ENCODE peak calls at places on chromosomes 16 and 17, in seven cellular contexts. I is cerebellum, S is aorta, W is HCT116, Q is neural progenitor cell, L is foreskin keratinocyte, H is T-helper 1 cell. P is an unnamed sample.
A peak's percentile ranks its signal among the peaks of the same experiment; 100 is the strongest.

GRCh38 chr17:14270508-14270907 is 30.4 kb upstream of the HS3ST3B1 start:
- DNase-seq in I (no peak), S (no peak), W (no peak), Q (no peak), L (no peak), H (no peak), P (no peak)

GRCh38 chr17:65956814-65957213 is 235.1 kb downstream of the CEP112 start:
- DNase-seq in I (no peak), S (no peak), W (peak; percentile 3), Q (no peak), L (peak; percentile 50), H (no peak), P (no peak)

GRCh38 chr17:64459284-64459747 is 10.4 kb downstream of the MILR1 start:
- DNase-seq in I (no peak), S (no peak), W (peak; percentile 59), Q (no peak), L (peak; percentile 39), H (no peak), P (no peak)

GRCh38 chr17:50163846-50164696 is 1.7 kb upstream of the SGCA start:
- DNase-seq in I (no peak), S (peak; percentile 73), W (no peak), Q (no peak), L (no peak), H (no peak), P (no peak)

GRCh38 chr16:84284168-84284722 is 10.4 kb upstream of the WFDC1 start:
- DNase-seq in I (no peak), S (no peak), W (no peak), Q (peak; percentile 61), L (no peak), H (no peak), P (no peak)

GRCh38 chr17:16969931-16970906 is 1.7 kb downstream of the TNFRSF13B start:
- DNase-seq in I (no peak), S (no peak), W (no peak), Q (no peak), L (no peak), H (no peak), P (no peak)

GRCh38 chr16:62576636-62577035 is 540.4 kb upstream of the CDH8 start:
- DNase-seq in I (no peak), S (no peak), W (no peak), Q (no peak), L (no peak), H (no peak), P (no peak)

GRCh38 chr16:974001-974601 is 3.3 kb upstream of the LMF1 start:
- DNase-seq in I (no peak), S (no peak), W (no peak), Q (no peak), L (no peak), H (no peak), P (no peak)

GRCh38 chr16:85126731-85127662 is 14.7 kb upstream of the CIBAR2 start:
- DNase-seq in I (peak; percentile 94), S (peak; percentile 92), W (no peak), Q (peak; percentile 69), L (peak; percentile 21), H (no peak), P (no peak)

GRCh38 chr17:31067699-31068184 is 27.0 kb upstream of the NF1 start:
- DNase-seq in I (no peak), S (no peak), W (peak; percentile 34), Q (no peak), L (peak; percentile 80), H (no peak), P (no peak)

GRCh38 chr17:57899822-57900221 is 50.0 kb upstream of the MRPS23 start:
- DNase-seq in I (no peak), S (no peak), W (no peak), Q (no peak), L (no peak), H (no peak), P (no peak)

GRCh38 chr16:56849690-56850680 is 15.0 kb upstream of the SLC12A3 start:
- DNase-seq in I (no peak), S (no peak), W (no peak), Q (no peak), L (no peak), H (no peak), P (no peak)

GRCh38 chr16:28930652-28931051 is 1.1 kb upstream of the CD19 start:
- DNase-seq in I (no peak), S (no peak), W (no peak), Q (peak; percentile 88), L (no peak), H (no peak), P (no peak)

GRCh38 chr16:69589434-69590269 is 23.9 kb downstream of the NFAT5 start:
- DNase-seq in I (no peak), S (no peak), W (no peak), Q (no peak), L (no peak), H (no peak), P (no peak)

GRCh38 chr17:21124096-21124495 is 2.7 kb upstream of the DHRS7B start:
- DNase-seq in I (no peak), S (no peak), W (no peak), Q (no peak), L (no peak), H (no peak), P (no peak)

GRCh38 chr16:15822957-15823356 is 33.9 kb downstream of the MYH11 start:
- DNase-seq in I (no peak), S (peak; percentile 87), W (no peak), Q (no peak), L (no peak), H (no peak), P (no peak)

GRCh38 chr17:41212524-41213169 is 13.8 kb upstream of the KRTAP9-2 start:
- DNase-seq in I (no peak), S (no peak), W (no peak), Q (no peak), L (no peak), H (no peak), P (no peak)

GRCh38 chr16:81067166-81067565 is 9.9 kb downstream of the C16orf46 start:
- DNase-seq in I (no peak), S (no peak), W (no peak), Q (no peak), L (no peak), H (no peak), P (no peak)

GRCh38 chr17:55242481-55242880 is 22.3 kb upstream of the HLF start:
- DNase-seq in I (no peak), S (no peak), W (no peak), Q (no peak), L (no peak), H (no peak), P (no peak)

GRCh38 chr17:29147682-29148081 is 32.5 kb downstream of the MYO18A start:
- DNase-seq in I (no peak), S (no peak), W (no peak), Q (no peak), L (no peak), H (no peak), P (no peak)

GRCh38 chr17:57869599-57870282 is 19.9 kb upstream of the MRPS23 start:
- DNase-seq in I (no peak), S (no peak), W (no peak), Q (no peak), L (peak; percentile 86), H (no peak), P (no peak)

GRCh38 chr17:44345497-44346026 is 460 bp downstream of the GRN start:
- DNase-seq in I (peak; percentile 80), S (peak; percentile 74), W (peak; percentile 57), Q (peak; percentile 91), L (peak; percentile 59), H (peak; percentile 25), P (peak; percentile 69)

GRCh38 chr17:16398270-16399267 is 16.8 kb upstream of the TRPV2 start:
- DNase-seq in I (no peak), S (no peak), W (no peak), Q (no peak), L (peak; percentile 71), H (peak; percentile 64), P (no peak)

GRCh38 chr16:1706386-1707192 is 594 bp downstream of the MAPK8IP3 start:
- DNase-seq in I (no peak), S (peak; percentile 83), W (no peak), Q (peak; percentile 44), L (no peak), H (peak; percentile 40), P (peak; percentile 10)

GRCh38 chr16:82082543-82083244 is 47.6 kb downstream of the HSD17B2 start:
- DNase-seq in I (no peak), S (no peak), W (peak; percentile 13), Q (no peak), L (peak; percentile 55), H (peak; percentile 29), P (no peak)

GRCh38 chr17:40069751-40070643 is 7.2 kb downstream of the THRA start:
- DNase-seq in I (no peak), S (no peak), W (no peak), Q (no peak), L (peak; percentile 21), H (peak; percentile 22), P (peak; percentile 74)